ENCODE peak calls at places on chromosomes 4 and X, in six cellular contexts. S is lower leg skin; P is HT1080; A is NCI-H510A treated with DMSO at 0.1 percent for 48 hours; K is myocyte; B is CD8-positive, alpha-beta T cell. F is an unnamed sample.

GRCh38 chr4:1759170-1759817 is 33.8 kb upstream of the FGFR3 start:
- DNase-seq in S (no peak), P (no peak), A (no peak), K (no peak), B (no peak), F (no peak)

GRCh38 chr4:98491862-98492554 is 166.4 kb downstream of the TSPAN5 start:
- DNase-seq in S (no peak), P (no peak), A (no peak), K (no peak), B (no peak), F (no peak)

GRCh38 chr4:140103676-140104075 is 50.3 kb downstream of the MAML3 start:
- DNase-seq in S (no peak), P (peak; percentile 97), A (no peak), K (no peak), B (no peak), F (no peak)

GRCh38 chrX:111511477-111511876 is at the start of gene SERTM2:
- DNase-seq in S (no peak), P (peak; percentile 1), A (peak; percentile 0), K (no peak), B (no peak), F (no peak)

GRCh38 chrX:55004231-55004630 is 4.1 kb downstream of the APEX2 start:
- DNase-seq in S (no peak), P (peak; percentile 1), A (no peak), K (no peak), B (no peak), F (no peak)

GRCh38 chr4:86935833-86936721 is 1.3 kb downstream of the AFF1 start:
- DNase-seq in S (peak; percentile 80), P (peak; percentile 90), A (peak; percentile 55), K (peak; percentile 35), B (peak; percentile 62), F (peak; percentile 77)

GRCh38 chrX:114952696-114953095 is 64.7 kb downstream of the IL13RA2 start:
- DNase-seq in S (no peak), P (no peak), A (no peak), K (no peak), B (no peak), F (no peak)

GRCh38 chrX:130086414-130087207 is 23.7 kb downstream of the ELF4 start:
- DNase-seq in S (no peak), P (no peak), A (no peak), K (peak; percentile 26), B (peak; percentile 49), F (no peak)

GRCh38 chr4:5824635-5825034 is 68.3 kb downstream of the CRMP1 start:
- DNase-seq in S (no peak), P (peak; percentile 35), A (no peak), K (peak; percentile 73), B (no peak), F (no peak)

GRCh38 chr4:122882830-122883229 is 39.6 kb downstream of the NUDT6 start:
- DNase-seq in S (no peak), P (no peak), A (no peak), K (no peak), B (no peak), F (no peak)

GRCh38 chr4:14338866-14339265 is 663.4 kb upstream of the CPEB2 start:
- DNase-seq in S (no peak), P (no peak), A (no peak), K (no peak), B (no peak), F (no peak)

GRCh38 chrX:31590581-31591113 is 518.8 kb upstream of the FTHL17 start:
- DNase-seq in S (no peak), P (peak; percentile 66), A (no peak), K (peak; percentile 48), B (no peak), F (no peak)

GRCh38 chrX:41066969-41067368 is 18.3 kb upstream of the USP9X start:
- DNase-seq in S (no peak), P (no peak), A (no peak), K (no peak), B (no peak), F (no peak)

GRCh38 chr4:45293335-45293734 is 567.0 kb upstream of the GNPDA2 start:
- DNase-seq in S (no peak), P (no peak), A (no peak), K (no peak), B (no peak), F (no peak)

GRCh38 chr4:42048394-42048793 is 58.1 kb downstream of the SLC30A9 start:
- DNase-seq in S (no peak), P (peak; percentile 59), A (no peak), K (peak; percentile 2), B (no peak), F (no peak)

GRCh38 chr4:15778742-15779231 is 659 bp downstream of the CD38 start:
- DNase-seq in S (no peak), P (no peak), A (no peak), K (peak; percentile 19), B (peak; percentile 26), F (peak; percentile 64)

GRCh38 chr4:56414135-56414675 is 21.2 kb downstream of the PPAT start:
- DNase-seq in S (no peak), P (no peak), A (no peak), K (no peak), B (no peak), F (no peak)

GRCh38 chrX:30887721-30888120 is 1.3 kb downstream of the TAB3 start:
- DNase-seq in S (no peak), P (no peak), A (no peak), K (no peak), B (no peak), F (no peak)

GRCh38 chr4:120927758-120928409 is 5.4 kb upstream of the PRDM5 start:
- DNase-seq in S (no peak), P (peak; percentile 46), A (no peak), K (no peak), B (no peak), F (no peak)

GRCh38 chr4:159444668-159445067 is 341.8 kb downstream of the RAPGEF2 start:
- DNase-seq in S (no peak), P (peak; percentile 70), A (no peak), K (peak; percentile 19), B (no peak), F (no peak)

GRCh38 chr4:139176299-139177048 is 544 bp downstream of the ELF2 start:
- DNase-seq in S (peak; percentile 80), P (peak; percentile 70), A (peak; percentile 64), K (peak; percentile 64), B (peak; percentile 41), F (peak; percentile 80)

GRCh38 chrX:15815779-15816452 is 25.6 kb downstream of the ZRSR2 start:
- DNase-seq in S (no peak), P (peak; percentile 6), A (no peak), K (peak; percentile 33), B (no peak), F (no peak)

GRCh38 chr4:125225806-125226205 is 88.9 kb upstream of the FAT4 start:
- DNase-seq in S (no peak), P (no peak), A (no peak), K (no peak), B (no peak), F (no peak)

GRCh38 chr4:184762100-184762499 is 28.2 kb upstream of the CENPU start:
- DNase-seq in S (no peak), P (no peak), A (no peak), K (no peak), B (peak; percentile 16), F (no peak)

GRCh38 chr4:65227628-65228027 is 442.7 kb downstream of the EPHA5 start:
- DNase-seq in S (no peak), P (no peak), A (no peak), K (no peak), B (no peak), F (no peak)